ENCODE peak calls at places on chromosome 7, in eight cellular contexts. H is PC-9, M is heart left ventricle, B is mucosa of descending colon, T is keratinocyte, I is hepatocyte, A is psoas muscle, Y is breast epithelium. L is an unnamed sample. For H3K4me1, the result is how much of the 10 kb centered on the place peaks cover.

GRCh38 chr7:104272767-104273384 is 55.5 kb upstream of the LHFPL3 start:
- DNase-seq in M (no peak), T (no peak), A (no peak), H (no peak), B (peak), Y (no peak), I (peak), L (no peak)

GRCh38 chr7:11373546-11374142 is 400.0 kb downstream of the PHF14 start:
- DNase-seq in H (no peak), T (no peak), B (no peak), M (no peak), Y (no peak), I (peak), A (no peak), L (no peak)

GRCh38 chr7:158075633-158076001 is 512.0 kb downstream of the PTPRN2 start:
- DNase-seq in I (no peak), Y (no peak), B (no peak), T (no peak), M (no peak), A (no peak), H (no peak), L (no peak)

GRCh38 chr7:22351329-22351692 is 5.6 kb downstream of the RAPGEF5 start:
- DNase-seq in H (peak), T (no peak), Y (no peak), B (no peak), M (no peak), I (peak), A (no peak), L (no peak)

GRCh38 chr7:101486764-101487458 is 124.2 kb downstream of the COL26A1 start:
- DNase-seq in A (no peak), T (no peak), M (no peak), H (no peak), I (no peak), Y (no peak), B (no peak), L (no peak)

GRCh38 chr7:1027285-1028043 is 16.9 kb upstream of the GPR146 start:
- DNase-seq in H (no peak), A (peak), M (no peak), B (no peak), I (peak), Y (no peak), T (no peak), L (no peak)

GRCh38 chr7:109003742-109004141 is 434.1 kb downstream of the DNAJB9 start:
- DNase-seq in I (peak), T (no peak), A (no peak), B (no peak), M (no peak), Y (no peak), H (no peak), L (no peak)

GRCh38 chr7:120023494-120024167 is 249.3 kb upstream of the KCND2 start:
- DNase-seq in T (no peak), B (no peak), M (no peak), A (no peak), I (no peak), Y (no peak), H (no peak), L (no peak)

GRCh38 chr7:20033621-20034200 is 183.5 kb downstream of the MACC1 start:
- DNase-seq in B (no peak), A (no peak), M (no peak), T (no peak), H (peak), Y (no peak), I (no peak), L (no peak)

GRCh38 chr7:124155400-124156022 is 122.6 kb upstream of the TMEM229A start:
- DNase-seq in B (no peak), A (no peak), I (peak), T (no peak), H (no peak), Y (no peak), M (no peak), L (no peak)

GRCh38 chr7:97480700-97481410 is 251.0 kb upstream of the TAC1 start:
- DNase-seq in T (no peak), H (no peak), A (no peak), I (peak), B (no peak), M (no peak), Y (no peak), L (no peak)

GRCh38 chr7:152511736-152512135 is 75.9 kb upstream of the KMT2C start:
- DNase-seq in Y (no peak), M (no peak), H (peak), I (no peak), T (no peak), B (no peak), A (no peak), L (no peak)

GRCh38 chr7:108225531-108226181 is 95.5 kb upstream of the LAMB4 start:
- DNase-seq in B (no peak), T (no peak), A (no peak), Y (no peak), I (no peak), M (no peak), H (no peak), L (no peak)

GRCh38 chr7:142603870-142604448 is 145.3 kb upstream of the PRSS1 start:
- DNase-seq in A (no peak), Y (no peak), I (peak), B (peak), M (no peak), T (no peak), H (peak), L (peak)

GRCh38 chr7:42671627-42672026 is 240.2 kb downstream of the C7orf25 start:
- DNase-seq in B (no peak), A (no peak), Y (no peak), M (no peak), I (no peak), T (peak), H (no peak), L (no peak)

GRCh38 chr7:832292-832967 is at the start of gene SUN1:
- DNase-seq in H (peak), A (no peak), B (no peak), T (peak), Y (peak), I (peak), M (peak), L (no peak)

GRCh38 chr7:128892521-128893250 is 17.8 kb downstream of the KCP start:
- DNase-seq in A (no peak), T (no peak), Y (no peak), M (no peak), H (peak), I (no peak), B (no peak), L (no peak)

GRCh38 chr7:114409750-114410149 is 4.9 kb upstream of the FOXP2 start:
- DNase-seq in A (no peak), M (no peak), T (no peak), Y (no peak), B (no peak), I (no peak), H (no peak), L (no peak)

GRCh38 chr7:137989127-137989526 is 12.8 kb downstream of the CREB3L2 start:
- DNase-seq in A (no peak), I (no peak), M (no peak), B (no peak), T (no peak), H (no peak), Y (no peak), L (peak)

GRCh38 chr7:132239422-132239994 is 336.8 kb downstream of the PLXNA4 start:
- DNase-seq in B (no peak), A (no peak), Y (no peak), T (peak), I (no peak), H (no peak), M (no peak), L (no peak)

GRCh38 chr7:103856929-103857328 is 132.5 kb downstream of the RELN start:
- DNase-seq in M (no peak), I (no peak), B (no peak), H (no peak), T (no peak), Y (no peak), A (no peak), L (no peak)

GRCh38 chr7:13077466-13077865 is 390.0 kb downstream of the ARL4A start:
- DNase-seq in M (no peak), B (no peak), T (no peak), H (no peak), I (no peak), A (no peak), Y (no peak), L (no peak)

GRCh38 chr7:37357277-37357996 is 91.2 kb downstream of the ELMO1 start:
- DNase-seq in H (no peak), A (no peak), Y (no peak), T (no peak), B (no peak), M (no peak), I (no peak), L (no peak)

GRCh38 chr7:75965617-75966016 is 28.8 kb downstream of the TMEM120A start:
- DNase-seq in A (no peak), B (no peak), I (no peak), Y (no peak), M (no peak), T (no peak), H (no peak), L (no peak)

GRCh38 chr7:50140688-50141087 is 47.6 kb upstream of the ZPBP start:
- DNase-seq in M (no peak), I (no peak), Y (no peak), A (no peak), B (no peak), T (no peak), H (no peak), L (no peak)
- H3K4me1 ChIP-seq in M (under half), I (under half), Y (under half), A (under half), B (under half), T (under half), H (under half), L (under half)

GRCh38 chr7:135971366-135971725 is 5.8 kb downstream of the MTPN start:
- DNase-seq in Y (no peak), B (no peak), T (no peak), M (no peak), H (no peak), A (no peak), I (no peak), L (no peak)
- H3K4me1 ChIP-seq in Y (under half), B (under half), T (under half), M (half or more), H (under half), A (under half), I (under half), L (under half)

GRCh38 chr7:44043902-44044301 is 600 bp upstream of the DBNL start:
- DNase-seq in I (no peak), M (no peak), B (no peak), T (no peak), H (peak), Y (no peak), A (no peak), L (no peak)

GRCh38 chr7:44046321-44047061 is 2.0 kb downstream of the DBNL start:
- DNase-seq in B (no peak), M (no peak), H (peak), Y (no peak), A (no peak), I (no peak), T (no peak), L (no peak)

GRCh38 chr7:44048031-44048795 is 3.7 kb downstream of the DBNL start:
- DNase-seq in H (peak), A (no peak), M (no peak), B (no peak), Y (no peak), I (no peak), T (no peak), L (no peak)

GRCh38 chr7:44044315-44045225 is at the start of gene DBNL:
- DNase-seq in I (peak), T (no peak), A (peak), M (peak), H (peak), Y (peak), B (peak), L (peak)

GRCh38 chr7:44045226-44046014 is 918 bp downstream of the DBNL start:
- DNase-seq in Y (no peak), M (no peak), A (no peak), B (no peak), H (peak), I (no peak), T (no peak), L (no peak)
- H3K4me1 ChIP-seq in Y (under half), M (half or more), A (under half), B (under half), H (under half), I (under half), T (under half), L (under half)

GRCh38 chr7:111198255-111198654 is 107.3 kb downstream of the LRRN3 start:
- DNase-seq in Y (no peak), H (peak), A (no peak), I (peak), B (no peak), T (peak), M (no peak), L (peak)

GRCh38 chr7:111199643-111200042 is 108.7 kb downstream of the LRRN3 start:
- DNase-seq in H (no peak), B (no peak), Y (no peak), I (no peak), M (no peak), T (no peak), A (no peak), L (no peak)

GRCh38 chr7:111202321-111202720 is 111.4 kb downstream of the LRRN3 start:
- DNase-seq in H (no peak), Y (no peak), I (no peak), B (no peak), A (no peak), M (no peak), T (no peak), L (no peak)

GRCh38 chr7:111192614-111193053 is 101.7 kb downstream of the LRRN3 start:
- DNase-seq in A (no peak), B (no peak), H (no peak), Y (no peak), I (no peak), T (no peak), M (no peak), L (no peak)

DNA sequence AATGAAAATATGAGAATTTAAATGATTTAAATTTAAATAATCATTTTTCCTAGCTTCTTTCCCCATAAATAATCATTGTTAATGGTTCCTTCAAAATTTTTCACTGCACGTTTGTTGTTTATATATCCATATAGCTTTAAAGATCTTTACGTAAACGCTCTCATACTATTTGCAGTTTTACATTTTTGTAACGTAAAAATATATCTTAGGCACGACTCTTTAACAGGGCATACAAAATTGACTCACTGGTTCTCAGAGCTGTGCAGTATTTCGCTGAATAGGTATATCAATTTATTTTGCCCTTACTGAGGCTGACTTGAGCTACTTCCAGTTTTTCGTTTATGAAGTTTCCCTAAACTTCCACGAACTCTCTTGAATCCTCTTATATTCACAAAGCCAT is 105.7 kb downstream of the LRRN3 start:
- DNase-seq in A (no peak), H (no peak), B (no peak), Y (no peak), I (no peak), M (no peak), T (no peak), L (no peak)
- H3K4me1 ChIP-seq in A (under half), H (under half), B (under half), Y (under half), I (under half), M (under half), T (under half), L (under half)

GRCh38 chr7:67343114-67343513 is 346.5 kb downstream of the TYW1 start:
- DNase-seq in H (no peak), A (no peak), T (no peak), I (no peak), B (no peak), M (no peak), Y (no peak), L (no peak)
- H3K4me1 ChIP-seq in H (under half), A (under half), T (under half), I (under half), B (under half), M (under half), Y (under half), L (under half)

GRCh38 chr7:55567495-55568070 is 4.7 kb downstream of the VOPP1 start:
- DNase-seq in H (no peak), I (no peak), M (no peak), A (no peak), Y (no peak), T (no peak), B (no peak), L (no peak)

GRCh38 chr7:55569269-55569663 is 3.0 kb downstream of the VOPP1 start:
- DNase-seq in B (no peak), H (no peak), M (no peak), Y (no peak), T (no peak), A (no peak), I (no peak), L (no peak)

GRCh38 chr7:55570218-55570873 is 2.0 kb downstream of the VOPP1 start:
- DNase-seq in Y (no peak), A (no peak), I (no peak), B (no peak), M (no peak), H (peak), T (no peak), L (no peak)

GRCh38 chr7:55569797-55570196 is 2.5 kb downstream of the VOPP1 start:
- DNase-seq in B (no peak), Y (no peak), M (no peak), T (no peak), A (no peak), H (no peak), I (no peak), L (no peak)

GRCh38 chr7:55568613-55569268 is 3.6 kb downstream of the VOPP1 start:
- DNase-seq in A (no peak), H (no peak), T (no peak), B (no peak), Y (no peak), M (no peak), I (no peak), L (no peak)
- H3K4me1 ChIP-seq in A (half or more), H (half or more), T (under half), B (under half), Y (under half), M (half or more), I (under half), L (half or more)

GRCh38 chr7:2829040-2829439 is 15.1 kb downstream of the GNA12 start:
- DNase-seq in T (no peak), B (no peak), Y (no peak), A (no peak), H (no peak), I (no peak), M (no peak), L (no peak)
- H3K4me1 ChIP-seq in T (under half), B (under half), Y (under half), A (under half), H (under half), I (under half), M (under half), L (under half)

GRCh38 chr7:150949971-150950491 is 28.1 kb downstream of the KCNH2 start:
- DNase-seq in H (no peak), Y (no peak), I (no peak), B (no peak), T (no peak), M (peak), A (no peak), L (no peak)
- H3K4me1 ChIP-seq in H (under half), Y (under half), I (under half), B (under half), T (under half), M (under half), A (under half), L (under half)

GRCh38 chr7:94028768-94029167 is 24.6 kb upstream of the BET1 start:
- DNase-seq in H (no peak), A (no peak), B (no peak), T (no peak), Y (no peak), M (no peak), I (no peak), L (no peak)
- H3K4me1 ChIP-seq in H (under half), A (under half), B (under half), T (under half), Y (under half), M (under half), I (under half), L (under half)

L was measured in tibial nerve.